ENCODE peak calls at places on chromosomes 1 and 21, in four cellular contexts. One of them, this sample, is unnamed.

GRCh38 chr1:89959719-89960118 is 35.2 kb upstream of the ZNF326 start:
- DNase-seq in sigmoid colon: no peak
- DNase-seq in GM03348: no peak
- DNase-seq in NCI-H1417: no peak
- DNase-seq in this sample: no peak

GRCh38 chr21:32958288-32958992 is 67.3 kb upstream of the OLIG2 start:
- DNase-seq in sigmoid colon: no peak
- DNase-seq in GM03348: no peak
- DNase-seq in NCI-H1417: peak; percentile 34
- DNase-seq in this sample: no peak

GRCh38 chr1:69919922-69920273 is 285.5 kb downstream of the LRRC40 start:
- DNase-seq in sigmoid colon: no peak
- DNase-seq in GM03348: no peak
- DNase-seq in NCI-H1417: no peak
- DNase-seq in this sample: no peak

GRCh38 chr1:182699673-182700350 is 15.4 kb upstream of the RGS8 start:
- DNase-seq in sigmoid colon: no peak
- DNase-seq in GM03348: peak; percentile 34
- DNase-seq in NCI-H1417: no peak
- DNase-seq in this sample: no peak

GRCh38 chr1:51734899-51735745 is 118.2 kb downstream of the OSBPL9 start:
- DNase-seq in sigmoid colon: no peak
- DNase-seq in GM03348: peak; percentile 17
- DNase-seq in NCI-H1417: no peak
- DNase-seq in this sample: no peak

GRCh38 chr1:204267191-204267601 is 53.4 kb upstream of the GOLT1A start:
- DNase-seq in sigmoid colon: no peak
- DNase-seq in GM03348: no peak
- DNase-seq in NCI-H1417: no peak
- DNase-seq in this sample: no peak

GRCh38 chr1:3651939-3652537 is at the start of gene TP73:
- DNase-seq in sigmoid colon: no peak
- DNase-seq in GM03348: peak; percentile 20
- DNase-seq in NCI-H1417: peak; percentile 78
- DNase-seq in this sample: no peak

GRCh38 chr1:46301406-46302090 is 1.9 kb downstream of the LRRC41 start:
- DNase-seq in sigmoid colon: peak; percentile 77
- DNase-seq in GM03348: peak; percentile 65
- DNase-seq in NCI-H1417: peak; percentile 62
- DNase-seq in this sample: peak; percentile 48

GRCh38 chr1:21308847-21309652 is 18.8 kb upstream of the ECE1 start:
- DNase-seq in sigmoid colon: peak; percentile 97
- DNase-seq in GM03348: no peak
- DNase-seq in NCI-H1417: peak; percentile 24
- DNase-seq in this sample: no peak

GRCh38 chr1:67261646-67262045 is 46.0 kb upstream of the IL12RB2 start:
- DNase-seq in sigmoid colon: no peak
- DNase-seq in GM03348: no peak
- DNase-seq in NCI-H1417: no peak
- DNase-seq in this sample: no peak

GRCh38 chr1:194071200-194071599 is 884.8 kb upstream of the B3GALT2 start:
- DNase-seq in sigmoid colon: no peak
- DNase-seq in GM03348: no peak
- DNase-seq in NCI-H1417: peak; percentile 68
- DNase-seq in this sample: no peak

GRCh38 chr1:168135982-168136708 is 585 bp downstream of the GPR161 start:
- DNase-seq in sigmoid colon: peak; percentile 67
- DNase-seq in GM03348: peak; percentile 44
- DNase-seq in NCI-H1417: peak; percentile 71
- DNase-seq in this sample: no peak

GRCh38 chr21:41369105-41369914 is 7.5 kb downstream of the MX2 start:
- DNase-seq in sigmoid colon: peak; percentile 69
- DNase-seq in GM03348: no peak
- DNase-seq in NCI-H1417: no peak
- DNase-seq in this sample: no peak

GRCh38 chr1:109231085-109231484 is 17.4 kb downstream of the SARS1 start:
- DNase-seq in sigmoid colon: no peak
- DNase-seq in GM03348: no peak
- DNase-seq in NCI-H1417: no peak
- DNase-seq in this sample: no peak

GRCh38 chr1:52571783-52572182 is 18.9 kb upstream of the TUT4 start:
- DNase-seq in sigmoid colon: no peak
- DNase-seq in GM03348: no peak
- DNase-seq in NCI-H1417: no peak
- DNase-seq in this sample: no peak

GRCh38 chr1:19477284-19478240 is 7.8 kb downstream of the CAPZB start:
- DNase-seq in sigmoid colon: no peak
- DNase-seq in GM03348: no peak
- DNase-seq in NCI-H1417: no peak
- DNase-seq in this sample: no peak

GRCh38 chr21:35719105-35719504 is 341.2 kb downstream of the SETD4 start:
- DNase-seq in sigmoid colon: no peak
- DNase-seq in GM03348: no peak
- DNase-seq in NCI-H1417: no peak
- DNase-seq in this sample: no peak

GRCh38 chr1:103160281-103160680 is 52.0 kb upstream of the COL11A1 start:
- DNase-seq in sigmoid colon: no peak
- DNase-seq in GM03348: no peak
- DNase-seq in NCI-H1417: no peak
- DNase-seq in this sample: no peak

GRCh38 chr1:171912509-171913185 is 71.3 kb downstream of the DNM3 start:
- DNase-seq in sigmoid colon: no peak
- DNase-seq in GM03348: no peak
- DNase-seq in NCI-H1417: no peak
- DNase-seq in this sample: no peak

GRCh38 chr21:34345892-34346291 is 17.9 kb upstream of the KCNE2 start:
- DNase-seq in sigmoid colon: no peak
- DNase-seq in GM03348: peak; percentile 26
- DNase-seq in NCI-H1417: no peak
- DNase-seq in this sample: no peak

GRCh38 chr1:27726173-27726793 is 522 bp downstream of the FAM76A start:
- DNase-seq in sigmoid colon: peak; percentile 80
- DNase-seq in GM03348: peak; percentile 82
- DNase-seq in NCI-H1417: peak; percentile 78
- DNase-seq in this sample: peak; percentile 65

GRCh38 chr1:177495878-177496277 is 325.1 kb downstream of the BRINP2 start:
- DNase-seq in sigmoid colon: no peak
- DNase-seq in GM03348: no peak
- DNase-seq in NCI-H1417: no peak
- DNase-seq in this sample: no peak

GRCh38 chr1:2192031-2192995 is 2.3 kb downstream of the FAAP20 start:
- DNase-seq in sigmoid colon: peak; percentile 88
- DNase-seq in GM03348: peak; percentile 71
- DNase-seq in NCI-H1417: no peak
- DNase-seq in this sample: no peak